ENCODE peak calls at places on chromosomes 7 and 10, in five cellular contexts. J is tibial nerve, Z is EH, U is astrocyte, O is BJ. G is an unnamed sample.

GRCh38 chr10:73763343-73763742 is 18.5 kb upstream of the CHCHD1 start:
- DNase-seq in O (no peak), U (no peak), Z (no peak), J (no peak), G (no peak)

GRCh38 chr7:122412441-122412840 is 107.9 kb upstream of the FEZF1 start:
- DNase-seq in J (no peak), U (peak; percentile 44), O (no peak), Z (no peak), G (no peak)

GRCh38 chr10:91768123-91768522 is 30.1 kb upstream of the TNKS2 start:
- DNase-seq in Z (no peak), J (no peak), O (no peak), U (no peak), G (no peak)

GRCh38 chr10:62386401-62387320 is 12.5 kb downstream of the ZNF365 start:
- DNase-seq in O (no peak), J (no peak), Z (peak; percentile 56), U (no peak), G (no peak)

GRCh38 chr10:124389613-124390361 is 28.9 kb downstream of the OAT start:
- DNase-seq in J (no peak), Z (no peak), O (no peak), U (no peak), G (no peak)

GRCh38 chr10:113273877-113274829 is 278.7 kb upstream of the HABP2 start:
- DNase-seq in J (no peak), O (peak; percentile 31), U (peak; percentile 13), Z (peak; percentile 77), G (no peak)

GRCh38 chr7:42385912-42386311 is 148.9 kb upstream of the GLI3 start:
- DNase-seq in U (no peak), Z (peak; percentile 5), O (no peak), J (no peak), G (no peak)

GRCh38 chr10:132136097-132136521 is 50.6 kb upstream of the DPYSL4 start:
- DNase-seq in U (no peak), J (no peak), O (no peak), Z (no peak), G (no peak)

GRCh38 chr7:106737202-106737562 is 76.2 kb upstream of the CCDC71L start:
- DNase-seq in Z (peak; percentile 72), J (no peak), O (no peak), U (peak; percentile 29), G (no peak)

G was measured in lower leg skin.